ENCODE peak calls at places on chromosome X, in six cellular contexts. V is WTC11, O is HepG2, U is K562, H is A549, C is H1. L is an unnamed sample.

GRCh38 chrX:148049441-148049840 is 68.3 kb downstream of the FMR1NB start:
- DNase-seq in V (no peak), O (peak), U (peak), H (peak), C (no peak), L (peak)

GRCh38 chrX:74232859-74233258 is 71.1 kb upstream of the ZCCHC13 start:
- DNase-seq in V (no peak), O (peak), U (peak), H (peak), C (no peak), L (peak)

GRCh38 chrX:150899191-150899757 is 806 bp upstream of the CD99L2 start:
- DNase-seq in V (peak), O (no peak), U (peak), H (peak), C (no peak), L (peak)

GRCh38 chrX:119266364-119266995 is 30.4 kb downstream of the PGRMC1 start:
- DNase-seq in V (peak), O (peak), U (peak), H (peak), C (no peak), L (peak)

GRCh38 chrX:133229361-133229760 is 11.2 kb upstream of the TFDP3 start:
- DNase-seq in V (no peak), O (no peak), U (no peak), H (no peak), C (no peak), L (no peak)

GRCh38 chrX:42832764-42833549 is 55.0 kb upstream of the PPP1R2C start:
- DNase-seq in V (no peak), O (no peak), U (no peak), H (no peak), C (no peak), L (peak)

GRCh38 chrX:7055386-7056137 is 92.0 kb upstream of the STS start:
- DNase-seq in V (no peak), O (no peak), U (peak), H (no peak), C (no peak), L (no peak)

GRCh38 chrX:8755813-8756212 is 23.9 kb upstream of the ANOS1 start:
- DNase-seq in V (no peak), O (no peak), U (no peak), H (no peak), C (no peak), L (no peak)

GRCh38 chrX:1108451-1109445 is 103.7 kb downstream of the CRLF2 start:
- DNase-seq in V (peak), O (no peak), U (no peak), H (no peak), C (no peak), L (no peak)

GRCh38 chrX:41304178-41304577 is 29.8 kb upstream of the DDX3X start:
- DNase-seq in V (no peak), O (no peak), U (no peak), H (no peak), C (no peak), L (no peak)

GRCh38 chrX:112760697-112761096 is 79.9 kb downstream of the AMOT start:
- DNase-seq in V (no peak), O (no peak), U (no peak), H (no peak), C (no peak), L (no peak)

GRCh38 chrX:71492086-71493065 is 40.5 kb upstream of the OGT start:
- DNase-seq in V (no peak), O (no peak), U (no peak), H (peak), C (no peak), L (peak)

GRCh38 chrX:30607155-30607554 is 29.6 kb upstream of the TASL start:
- DNase-seq in V (no peak), O (no peak), U (no peak), H (no peak), C (no peak), L (no peak)

GRCh38 chrX:38882894-38883620 is 81.8 kb downstream of the MID1IP1 start:
- DNase-seq in V (no peak), O (no peak), U (no peak), H (no peak), C (no peak), L (peak)

GRCh38 chrX:149286940-149287349 is 218.2 kb downstream of the IDS start:
- DNase-seq in V (peak), O (peak), U (peak), H (peak), C (no peak), L (peak)

GRCh38 chrX:122771933-122772332 is 412.1 kb upstream of the GRIA3 start:
- DNase-seq in V (no peak), O (no peak), U (no peak), H (no peak), C (no peak), L (no peak)

DNA sequence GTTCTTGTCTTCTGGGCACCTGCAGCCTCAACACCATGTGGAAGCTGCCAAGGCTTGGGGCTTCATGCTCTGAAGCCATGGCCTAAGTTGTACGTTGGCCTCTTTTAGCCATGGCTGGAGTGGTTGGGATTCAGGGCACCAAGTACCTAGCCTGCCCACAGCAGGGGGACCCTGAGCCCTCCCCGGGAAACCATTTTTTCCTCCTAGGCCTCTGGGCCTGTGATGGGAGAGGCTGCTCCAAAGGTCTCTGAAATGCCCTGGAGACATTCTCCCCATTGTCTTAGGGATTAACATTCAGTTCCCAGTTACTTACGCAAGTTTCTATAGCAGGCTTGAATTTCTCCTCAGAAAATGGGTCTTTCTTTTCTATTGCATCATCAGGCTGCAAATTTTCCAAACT is 269.3 kb downstream of the NAP1L3 start:
- DNase-seq in V (no peak), O (no peak), U (no peak), H (no peak), C (no peak), L (no peak)
- TF ChIP-seq JUN in V (no peak), O (no peak), U (no peak), H (no peak), C (no peak), L (no peak)

DNA sequence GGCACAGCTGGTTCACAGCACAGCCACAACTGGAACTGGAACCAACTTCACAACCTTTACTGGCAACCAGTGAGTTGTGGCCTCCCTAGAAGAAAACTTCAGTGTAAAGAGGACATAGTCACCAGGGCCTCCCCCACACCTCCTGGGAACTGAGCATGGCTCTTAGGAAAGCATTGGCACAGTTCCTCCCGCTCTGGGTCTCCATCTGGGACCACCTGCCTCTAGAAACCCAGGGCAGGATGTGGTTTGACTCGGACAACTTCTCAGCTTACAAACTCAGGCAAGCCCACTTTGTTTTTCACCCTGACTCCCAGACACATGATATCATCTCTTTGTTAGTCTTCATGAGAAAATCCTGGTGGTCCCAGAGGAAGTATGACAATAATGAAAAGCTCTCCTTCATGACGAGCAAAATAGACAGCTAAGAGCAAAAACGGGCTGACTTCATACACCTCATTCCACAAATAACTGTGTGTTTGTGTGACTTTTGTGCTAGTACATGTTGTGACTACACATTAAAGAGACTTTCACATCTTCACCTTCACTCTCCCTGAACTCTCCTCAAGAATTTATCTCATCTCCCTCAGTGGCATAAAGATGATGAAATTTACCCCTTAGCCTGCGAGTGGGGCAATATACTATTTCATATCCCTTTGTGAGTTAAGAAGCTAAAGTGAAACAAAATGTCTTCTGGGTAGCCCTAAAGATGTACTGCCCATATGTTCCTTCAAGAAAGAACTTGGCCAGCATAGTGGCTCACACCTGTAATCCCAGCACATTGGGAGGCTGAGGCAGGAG is 75.4 kb downstream of the SH3KBP1 start:
- DNase-seq in V (no peak), O (no peak), U (no peak), H (no peak), C (no peak), L (no peak)
- TF ChIP-seq JUN in V (no peak), O (no peak), U (no peak), H (no peak), C (no peak), L (no peak)

GRCh38 chrX:19743386-19743785 is 144.0 kb downstream of the SH3KBP1 start:
- DNase-seq in V (no peak), O (no peak), U (no peak), H (no peak), C (no peak), L (no peak)

GRCh38 chrX:19740744-19741143 is 146.7 kb downstream of the SH3KBP1 start:
- DNase-seq in V (no peak), O (peak), U (no peak), H (no peak), C (no peak), L (no peak)

GRCh38 chrX:19735244-19735643 is 152.2 kb downstream of the SH3KBP1 start:
- DNase-seq in V (no peak), O (no peak), U (no peak), H (no peak), C (no peak), L (no peak)

GRCh38 chrX:19744231-19744630 is 143.2 kb downstream of the SH3KBP1 start:
- DNase-seq in V (no peak), O (peak), U (no peak), H (no peak), C (no peak), L (no peak)

GRCh38 chrX:19739683-19740082 is 147.7 kb downstream of the SH3KBP1 start:
- DNase-seq in V (peak), O (peak), U (peak), H (peak), C (no peak), L (peak)
- TF ChIP-seq JUN in V (no peak), O (no peak), U (no peak), H (no peak), C (no peak), L (no peak)

GRCh38 chrX:44843318-44843702 is 511 bp upstream of the DUSP21 start:
- DNase-seq in V (no peak), O (no peak), U (peak), H (no peak), C (no peak), L (no peak)

GRCh38 chrX:44842555-44843317 is 1.1 kb upstream of the DUSP21 start:
- DNase-seq in V (no peak), O (peak), U (no peak), H (no peak), C (no peak), L (no peak)

GRCh38 chrX:44844204-44844603 is 383 bp downstream of the DUSP21 start:
- DNase-seq in V (no peak), O (no peak), U (no peak), H (no peak), C (no peak), L (no peak)

GRCh38 chrX:44843753-44844152 is at the start of gene DUSP21:
- DNase-seq in V (no peak), O (no peak), U (peak), H (no peak), C (no peak), L (no peak)
- TF ChIP-seq JUN in V (no peak), O (no peak), U (no peak), H (no peak), C (no peak), L (no peak)

DNA sequence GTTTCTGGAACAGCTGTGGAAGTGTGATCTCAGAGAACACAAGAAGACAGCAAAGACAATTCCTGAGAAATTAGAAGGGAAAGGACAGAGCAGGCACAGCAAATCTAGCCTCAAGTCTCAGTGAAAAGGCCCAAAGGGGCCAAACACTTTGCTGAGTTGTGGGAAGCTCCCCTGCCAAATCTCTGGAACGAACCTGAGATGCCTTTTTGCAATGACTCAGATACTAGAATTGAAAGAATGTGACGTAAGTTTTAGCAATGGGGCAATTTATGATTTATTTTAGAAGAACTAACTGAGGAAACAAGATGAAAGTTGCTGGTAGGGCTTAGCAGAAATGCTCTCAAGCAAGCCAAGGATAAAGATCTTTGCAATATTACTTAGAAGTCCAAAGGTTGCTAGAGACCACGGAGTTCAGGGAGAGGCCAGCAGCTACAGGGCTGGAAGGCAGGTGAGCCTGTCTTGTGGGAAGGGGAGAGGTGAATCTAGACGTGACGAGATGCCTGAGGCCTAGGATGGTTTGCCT is 92.8 kb downstream of the AMELX start:
- DNase-seq in V (no peak), O (no peak), U (peak), H (no peak), C (no peak), L (no peak)
- TF ChIP-seq JUN in V (no peak), O (no peak), U (peak), H (no peak), C (no peak), L (no peak)

GRCh38 chrX:152155766-152156310 is 17.5 kb upstream of the MAGEA10 start:
- DNase-seq in V (no peak), O (no peak), U (peak), H (no peak), C (no peak), L (no peak)
- TF ChIP-seq JUN in V (no peak), O (no peak), U (peak), H (no peak), C (no peak), L (no peak)

GRCh38 chrX:48761674-48762471 is at the start of gene GLOD5:
- DNase-seq in V (peak), O (peak), U (peak), H (peak), C (peak), L (no peak)
- TF ChIP-seq JUN in V (no peak), O (no peak), U (no peak), H (no peak), C (no peak), L (no peak)

DNA sequence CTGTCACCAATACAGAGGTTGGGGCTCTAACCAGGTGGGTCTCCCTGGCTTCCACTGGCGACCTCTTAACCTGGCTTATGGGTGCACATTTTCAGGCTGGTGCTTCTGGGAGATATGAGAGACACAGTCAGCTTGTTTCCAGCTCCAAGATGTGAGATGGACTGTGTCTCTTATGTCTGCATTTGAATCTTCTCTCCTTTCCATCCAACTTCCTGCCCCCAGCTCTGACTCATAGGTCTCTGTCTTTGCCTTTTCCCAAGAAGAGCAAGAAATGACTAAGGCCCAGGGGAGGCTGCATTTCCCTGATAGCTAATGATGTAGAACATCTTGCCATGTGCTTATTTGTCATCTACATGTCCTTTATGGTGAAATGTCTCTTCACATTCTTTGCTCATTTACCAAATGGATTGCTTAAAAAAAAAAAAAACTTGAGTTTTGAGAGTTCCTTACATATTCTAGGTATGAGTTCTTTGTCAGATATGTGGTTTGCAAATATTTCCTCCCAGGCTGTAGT is 3.2 kb upstream of the UXT start:
- DNase-seq in V (no peak), O (no peak), U (peak), H (peak), C (no peak), L (no peak)
- TF ChIP-seq JUN in V (no peak), O (no peak), U (peak), H (no peak), C (no peak), L (no peak)

GRCh38 chrX:110219920-110220319 is 98.0 kb downstream of the AMMECR1 start:
- DNase-seq in V (no peak), O (no peak), U (peak), H (peak), C (no peak), L (peak)

GRCh38 chrX:110228453-110228852 is 89.4 kb downstream of the AMMECR1 start:
- DNase-seq in V (no peak), O (no peak), U (peak), H (no peak), C (no peak), L (no peak)

GRCh38 chrX:110226931-110227330 is 91.0 kb downstream of the AMMECR1 start:
- DNase-seq in V (no peak), O (no peak), U (no peak), H (no peak), C (no peak), L (peak)

GRCh38 chrX:110222497-110223257 is 95.2 kb downstream of the AMMECR1 start:
- DNase-seq in V (no peak), O (no peak), U (no peak), H (no peak), C (no peak), L (no peak)

DNA sequence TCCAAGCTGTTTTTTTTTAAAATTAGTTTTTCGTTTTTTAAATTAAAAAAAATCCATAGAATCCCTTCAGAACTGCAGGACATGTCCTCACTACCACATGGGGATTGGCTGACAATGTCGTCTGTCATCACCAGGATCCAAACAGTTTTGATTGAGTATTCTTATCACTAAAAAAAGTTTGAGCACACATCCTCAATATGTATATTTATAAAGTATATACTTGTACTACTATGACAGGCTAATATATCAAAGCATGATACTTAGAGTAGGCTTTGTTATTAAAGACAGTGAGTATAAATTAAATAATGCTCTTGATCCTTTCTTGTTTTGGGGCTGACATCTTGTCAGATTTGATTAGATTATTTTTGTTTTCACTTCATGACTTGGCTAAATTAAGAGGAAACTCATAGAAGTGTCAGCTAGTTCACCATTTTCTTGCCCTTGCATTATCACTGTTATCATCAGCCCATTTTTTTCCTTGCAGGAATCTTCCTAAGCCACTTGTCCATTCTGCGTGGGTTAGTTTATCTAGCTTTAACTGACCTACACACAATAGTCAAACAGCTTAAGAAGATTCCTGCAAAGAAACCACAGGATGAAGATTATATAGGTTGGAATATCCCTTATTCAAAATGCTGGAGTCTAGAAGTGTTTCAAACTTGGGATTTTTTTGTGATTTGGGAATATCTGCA is 92.8 kb downstream of the AMMECR1 start:
- DNase-seq in V (no peak), O (no peak), U (peak), H (no peak), C (no peak), L (no peak)
- TF ChIP-seq JUN in V (no peak), O (no peak), U (no peak), H (no peak), C (no peak), L (no peak)

GRCh38 chrX:35722128-35722527 is 76.0 kb upstream of the MAGEB16 start:
- DNase-seq in V (no peak), O (no peak), U (no peak), H (no peak), C (no peak), L (no peak)
- TF ChIP-seq JUN in V (no peak), O (no peak), U (no peak), H (no peak), C (no peak), L (no peak)

L was measured in endothelial cell of umbilical vein.